ENCODE peak calls at places on chromosome 22, in eight cellular contexts. R, O, M, A, U, G, Q and C are unnamed samples.

GRCh38 chr22:35266277-35266676 is 9.0 kb downstream of the HMGXB4 start:
- DNase-seq in R (no peak), M (no peak), G (no peak), U (no peak), O (no peak), Q (no peak), A (no peak), C (no peak)

GRCh38 chr22:49230194-49230577 is 597.5 kb downstream of the BRD1 start:
- DNase-seq in O (no peak), R (no peak), U (no peak), A (no peak), M (no peak), Q (no peak), G (no peak), C (no peak)

GRCh38 chr22:27992294-27993165 is 73.5 kb upstream of the PITPNB start:
- DNase-seq in O (no peak), A (no peak), G (no peak), Q (no peak), R (no peak), U (no peak), M (no peak), C (no peak)

GRCh38 chr22:35496768-35497312 is 43.8 kb upstream of the RASD2 start:
- DNase-seq in A (no peak), R (no peak), G (no peak), M (no peak), Q (peak; percentile 15), O (no peak), U (no peak), C (no peak)

GRCh38 chr22:39242809-39243442 is 1.9 kb downstream of the PDGFB start:
- DNase-seq in R (no peak), U (no peak), A (no peak), Q (no peak), G (no peak), M (no peak), O (no peak), C (no peak)

GRCh38 chr22:49918911-49919881 is 762 bp downstream of the CRELD2 start:
- DNase-seq in Q (no peak), R (no peak), M (no peak), G (no peak), O (peak; percentile 41), U (no peak), A (no peak), C (no peak)

GRCh38 chr22:36331912-36332622 is 55.7 kb downstream of the MYH9 start:
- DNase-seq in A (no peak), U (peak; percentile 18), Q (no peak), M (no peak), G (peak; percentile 68), O (peak; percentile 81), R (peak; percentile 71), C (peak; percentile 57)

GRCh38 chr22:26671317-26672059 is 14.1 kb downstream of the MIAT start:
- DNase-seq in A (no peak), O (peak; percentile 29), Q (peak; percentile 79), U (no peak), R (peak; percentile 86), G (no peak), M (no peak), C (no peak)

GRCh38 chr22:41197808-41198585 is 7.1 kb upstream of the L3MBTL2 start:
- DNase-seq in R (peak; percentile 47), Q (peak; percentile 30), U (peak; percentile 47), G (no peak), M (no peak), O (no peak), A (no peak), C (no peak)

GRCh38 chr22:36301384-36301828 is 48.5 kb downstream of the APOL1 start:
- DNase-seq in M (peak; percentile 73), Q (peak; percentile 59), O (peak; percentile 80), U (peak; percentile 28), R (peak; percentile 82), G (peak; percentile 72), A (no peak), C (peak; percentile 32)

GRCh38 chr22:24744638-24745037 is 29.9 kb downstream of the PIWIL3 start:
- DNase-seq in Q (no peak), G (no peak), M (peak; percentile 26), U (no peak), O (no peak), R (no peak), A (no peak), C (no peak)

GRCh38 chr22:44972363-44973083 is 37.3 kb downstream of the PHF21B start:
- DNase-seq in O (no peak), Q (no peak), A (no peak), R (no peak), M (no peak), G (no peak), U (no peak), C (no peak)

GRCh38 chr22:38799265-38800002 is 5.5 kb upstream of the DNAL4 start:
- DNase-seq in R (no peak), G (no peak), A (no peak), Q (peak; percentile 8), U (no peak), M (peak; percentile 95), O (no peak), C (peak; percentile 32)

GRCh38 chr22:37378642-37379058 is 48.6 kb downstream of the ELFN2 start:
- DNase-seq in Q (peak; percentile 5), A (no peak), O (no peak), M (no peak), G (no peak), U (peak; percentile 10), R (no peak), C (no peak)

GRCh38 chr22:48837341-48837935 is 990.2 kb downstream of the BRD1 start:
- DNase-seq in A (no peak), O (no peak), G (no peak), M (no peak), Q (peak; percentile 40), R (no peak), U (peak; percentile 6), C (no peak)

GRCh38 chr22:41260871-41261270 is 20.1 kb upstream of the CHADL start:
- DNase-seq in Q (no peak), G (no peak), O (no peak), M (no peak), A (no peak), R (no peak), U (no peak), C (no peak)

GRCh38 chr22:38240734-38241252 is 32.0 kb downstream of the TMEM184B start:
- DNase-seq in O (no peak), U (peak; percentile 47), R (no peak), M (peak; percentile 88), A (no peak), Q (peak; percentile 88), G (peak; percentile 95), C (peak; percentile 46)

DNA sequence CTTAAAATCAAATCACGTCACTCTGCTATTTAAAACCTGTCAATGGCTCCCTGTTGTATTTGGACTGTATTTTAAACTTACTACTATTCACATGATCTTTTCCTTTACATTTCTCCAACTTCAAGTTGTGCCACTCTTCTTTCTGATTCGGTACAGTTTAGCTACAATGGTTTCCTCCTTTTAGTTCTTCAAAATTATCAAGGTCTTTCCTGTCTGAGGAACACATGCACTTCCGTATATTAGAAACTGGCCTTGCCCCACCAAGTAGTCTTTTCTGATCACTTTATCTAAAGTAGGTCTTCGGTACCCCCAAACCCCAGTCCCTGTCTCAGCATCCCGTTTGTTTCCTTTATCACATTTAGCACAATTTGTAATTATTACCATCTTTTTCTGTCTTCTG is 81.8 kb downstream of the MTMR3 start:
- DNase-seq in M (no peak), Q (no peak), A (no peak), O (no peak), G (no peak), U (no peak), R (no peak), C (no peak)
- H3K4me3 ChIP-seq in M (no peak overlapping the region), Q (no peak overlapping the region), A (no peak overlapping the region), O (no peak overlapping the region), G (no peak overlapping the region), U (no peak overlapping the region), R (no peak overlapping the region), C (no peak overlapping the region)

GRCh38 chr22:20319041-20319744 is 667 bp downstream of the DGCR6L start:
- DNase-seq in U (no peak), R (peak; percentile 37), G (peak; percentile 8), A (peak; percentile 79), Q (no peak), O (peak; percentile 13), M (peak; percentile 20), C (no peak)
- TF ChIP-seq CTCF in U (no peak), R (peak; percentile 9), G (no peak), A (no peak), Q (no peak), O (no peak), M (no peak), C (no peak)

DNA sequence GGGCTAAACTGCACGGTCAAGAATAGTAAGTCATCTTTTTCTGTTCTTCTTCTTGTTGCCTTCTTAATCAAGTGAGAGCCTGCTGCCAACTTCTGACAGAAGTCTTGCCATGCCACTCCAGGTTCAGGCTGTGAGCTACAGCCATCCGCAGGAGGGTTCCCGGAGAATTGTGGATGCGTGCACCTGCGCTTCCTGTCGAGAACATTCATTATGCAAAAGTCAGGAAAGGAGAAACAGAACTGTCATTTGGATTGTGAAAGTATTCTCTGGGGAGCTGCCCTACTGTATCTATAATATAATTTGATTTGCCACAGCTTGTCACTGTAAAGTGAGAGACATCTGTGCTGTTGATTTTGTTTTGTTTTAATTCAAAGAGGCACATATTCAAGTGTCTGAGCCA is 12.3 kb downstream of the IL17RA start:
- DNase-seq in R (no peak), U (no peak), Q (no peak), O (no peak), M (no peak), A (no peak), G (no peak), C (no peak)
- H3K4me3 ChIP-seq in R (no peak overlapping the region), U (no peak overlapping the region), Q (no peak overlapping the region), O (no peak overlapping the region), M (no peak overlapping the region), A (no peak overlapping the region), G (no peak overlapping the region), C (no peak overlapping the region)

GRCh38 chr22:22358136-22358535 is 113.5 kb downstream of the VPREB1 start:
- DNase-seq in O (no peak), M (no peak), R (peak; percentile 61), G (no peak), U (no peak), A (peak; percentile 45), Q (no peak), C (no peak)

GRCh38 chr22:22359465-22359864 is 114.9 kb downstream of the VPREB1 start:
- DNase-seq in A (peak; percentile 4), O (no peak), U (no peak), R (no peak), G (no peak), M (no peak), Q (no peak), C (no peak)

GRCh38 chr22:22358686-22359085 is 114.1 kb downstream of the VPREB1 start:
- DNase-seq in O (no peak), A (peak; percentile 55), Q (no peak), R (no peak), G (no peak), U (no peak), M (no peak), C (no peak)

GRCh38 chr22:22362311-22362710 is 117.7 kb downstream of the VPREB1 start:
- DNase-seq in Q (no peak), R (no peak), M (no peak), G (no peak), O (no peak), A (peak; percentile 3), U (no peak), C (no peak)

DNA sequence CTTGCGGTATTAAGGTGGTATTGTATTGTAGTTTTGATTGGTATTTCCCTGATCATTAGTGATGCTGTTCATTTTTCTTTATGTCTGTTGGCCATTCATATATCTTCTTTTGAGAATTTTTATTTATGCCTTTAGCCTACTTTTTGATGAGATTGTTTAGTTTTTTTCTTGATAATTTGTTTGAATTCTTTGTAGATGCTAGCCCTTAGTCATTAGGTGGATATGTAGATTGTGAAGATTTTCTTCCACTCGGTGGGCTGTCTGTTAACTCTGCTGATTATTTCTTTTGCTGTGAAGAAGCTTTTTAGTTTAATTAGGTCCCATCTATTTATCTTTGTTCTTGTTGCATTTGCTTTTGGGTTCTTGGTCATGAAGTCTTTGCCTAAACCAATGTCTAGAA is 115.4 kb downstream of the VPREB1 start:
- DNase-seq in A (no peak), G (no peak), R (no peak), O (no peak), M (no peak), Q (no peak), U (no peak), C (no peak)
- TF ChIP-seq CTCF in A (no peak), G (no peak), R (no peak), O (no peak), M (no peak), Q (no peak), U (no peak), C (no peak)